ENCODE peak calls at places on chromosomes 3 and 15, in eight cellular contexts. N is coronary artery, Y is IMR-90, J is cardiac fibroblast, C is epithelial cell of esophagus, S is thoracic aorta, E is cardiac muscle cell, K is A549. R is an unnamed sample.

GRCh38 chr3:138898301-138898700 is 48.6 kb downstream of the FOXL2 start:
- DNase-seq in N (no peak), Y (peak), J (peak), C (no peak), S (no peak), E (peak), K (no peak), R (peak)

GRCh38 chr15:78679089-78679511 is 38.1 kb upstream of the CHRNB4 start:
- DNase-seq in N (peak), Y (no peak), J (no peak), C (no peak), S (no peak), E (no peak), K (no peak), R (no peak)

GRCh38 chr3:4416961-4417360 is 50.1 kb downstream of the SUMF1 start:
- DNase-seq in N (peak), Y (peak), J (peak), C (peak), S (peak), E (peak), K (peak), R (peak)

GRCh38 chr15:63605816-63606215 is 8.6 kb downstream of the FBXL22 start:
- DNase-seq in N (no peak), Y (no peak), J (no peak), C (no peak), S (no peak), E (no peak), K (no peak), R (no peak)

GRCh38 chr3:131705558-131706051 is 202.8 kb upstream of the MRPL3 start:
- DNase-seq in N (no peak), Y (no peak), J (no peak), C (peak), S (no peak), E (no peak), K (no peak), R (no peak)

GRCh38 chr15:24848050-24848449 is 106.7 kb upstream of the SNRPN start:
- DNase-seq in N (no peak), Y (peak), J (peak), C (peak), S (no peak), E (peak), K (peak), R (no peak)

GRCh38 chr15:84992157-84992940 is 10.7 kb downstream of the PDE8A start:
- DNase-seq in N (no peak), Y (peak), J (peak), C (peak), S (no peak), E (peak), K (peak), R (peak)

GRCh38 chr15:89760303-89761008 is 9.4 kb upstream of the MESP1 start:
- DNase-seq in N (no peak), Y (peak), J (peak), C (peak), S (no peak), E (peak), K (peak), R (no peak)

GRCh38 chr3:109597438-109597837 is 260.1 kb upstream of the DPPA4 start:
- DNase-seq in N (no peak), Y (no peak), J (no peak), C (no peak), S (no peak), E (no peak), K (no peak), R (no peak)

GRCh38 chr15:59177445-59177728 is 29.3 kb upstream of the LDHAL6B start:
- DNase-seq in N (no peak), Y (no peak), J (no peak), C (no peak), S (no peak), E (no peak), K (no peak), R (no peak)

GRCh38 chr15:59174846-59175831 is 31.5 kb upstream of the LDHAL6B start:
- DNase-seq in N (no peak), Y (peak), J (peak), C (peak), S (no peak), E (peak), K (peak), R (peak)

GRCh38 chr15:59174161-59174845 is 32.3 kb upstream of the LDHAL6B start:
- DNase-seq in N (no peak), Y (peak), J (no peak), C (no peak), S (no peak), E (no peak), K (no peak), R (no peak)

GRCh38 chr15:59178151-59178705 is 28.4 kb upstream of the LDHAL6B start:
- DNase-seq in N (no peak), Y (no peak), J (no peak), C (no peak), S (no peak), E (no peak), K (no peak), R (no peak)

GRCh38 chr15:59176653-59177444 is 29.8 kb upstream of the LDHAL6B start:
- DNase-seq in N (no peak), Y (no peak), J (no peak), C (no peak), S (no peak), E (no peak), K (no peak), R (no peak)
- H3K4me3 ChIP-seq in N (no peak), Y (no peak), J (no peak), C (no peak), S (no peak), E (no peak), K (no peak), R (no peak)

GRCh38 chr3:170809975-170810357 is 60.0 kb downstream of the RPL22L1 start:
- DNase-seq in N (no peak), Y (peak), J (peak), C (peak), S (no peak), E (peak), K (no peak), R (no peak)

GRCh38 chr3:170813261-170813660 is 56.7 kb downstream of the RPL22L1 start:
- DNase-seq in N (no peak), Y (no peak), J (no peak), C (no peak), S (no peak), E (no peak), K (no peak), R (no peak)

GRCh38 chr3:170811515-170811914 is 58.5 kb downstream of the RPL22L1 start:
- DNase-seq in N (no peak), Y (peak), J (peak), C (peak), S (no peak), E (peak), K (no peak), R (no peak)

GRCh38 chr3:170809021-170809974 is 60.7 kb downstream of the RPL22L1 start:
- DNase-seq in N (no peak), Y (peak), J (peak), C (peak), S (no peak), E (peak), K (peak), R (no peak)

DNA sequence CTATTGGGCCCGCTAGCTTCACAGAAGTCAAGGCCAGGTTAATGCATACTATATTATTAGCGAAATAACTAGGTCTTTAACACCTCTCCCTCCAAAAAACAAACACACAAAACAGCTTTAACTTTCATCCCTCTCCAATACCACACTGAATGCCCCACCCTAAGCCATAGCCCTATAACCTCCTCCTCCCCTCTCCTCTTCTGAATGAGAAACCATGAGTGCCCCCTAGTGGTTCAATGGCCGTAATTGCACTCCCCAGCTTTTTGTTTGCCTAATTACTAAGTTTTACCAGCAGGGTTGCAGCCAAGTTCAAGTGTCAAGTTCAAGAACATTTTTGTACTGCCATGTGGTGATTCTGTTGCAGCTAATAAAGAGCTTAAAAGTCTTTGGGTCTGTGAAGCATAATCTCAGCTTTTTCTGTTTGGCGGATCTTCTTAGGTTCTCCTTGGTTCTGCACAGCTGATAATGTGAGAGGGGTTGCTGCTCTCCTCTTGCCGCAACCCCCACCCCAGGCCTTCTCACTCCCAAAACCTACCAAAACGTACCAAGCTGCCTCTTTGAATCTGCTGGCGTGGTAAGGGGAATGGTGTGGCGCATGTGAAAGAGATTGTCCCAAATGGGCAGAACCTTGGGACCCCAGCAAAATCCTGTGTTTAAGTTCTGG is 57.9 kb downstream of the RPL22L1 start:
- DNase-seq in N (no peak), Y (peak), J (peak), C (peak), S (peak), E (peak), K (peak), R (peak)
- TF ChIP-seq CTCF in N (peak), Y (peak), J (peak), C (peak), S (peak), E (peak), K (peak), R (peak)

GRCh38 chr3:14401692-14402303 is 608 bp upstream of the SLC6A6 start:
- DNase-seq in N (no peak), Y (no peak), J (no peak), C (no peak), S (no peak), E (no peak), K (no peak), R (no peak)
- H3K4me3 ChIP-seq in N (peak), Y (no peak), J (peak), C (peak), S (peak), E (peak), K (peak), R (peak)

GRCh38 chr3:48415251-48415953 is 14.5 kb downstream of the PLXNB1 start:
- DNase-seq in N (no peak), Y (no peak), J (no peak), C (no peak), S (no peak), E (no peak), K (no peak), R (no peak)
- TF ChIP-seq CTCF in N (no peak), Y (no peak), J (no peak), C (no peak), S (no peak), E (no peak), K (no peak), R (peak)

GRCh38 chr3:14453841-14454630 is 51.6 kb downstream of the SLC6A6 start:
- DNase-seq in N (no peak), Y (no peak), J (no peak), C (no peak), S (no peak), E (no peak), K (no peak), R (no peak)

GRCh38 chr3:14452676-14453367 is 50.4 kb downstream of the SLC6A6 start:
- DNase-seq in N (peak), Y (peak), J (peak), C (peak), S (peak), E (peak), K (peak), R (peak)

GRCh38 chr3:14454644-14455310 is 52.4 kb downstream of the SLC6A6 start:
- DNase-seq in N (no peak), Y (no peak), J (no peak), C (no peak), S (no peak), E (no peak), K (no peak), R (no peak)

GRCh38 chr3:14451844-14452533 is 49.6 kb downstream of the SLC6A6 start:
- DNase-seq in N (no peak), Y (peak), J (peak), C (peak), S (no peak), E (peak), K (peak), R (no peak)

DNA sequence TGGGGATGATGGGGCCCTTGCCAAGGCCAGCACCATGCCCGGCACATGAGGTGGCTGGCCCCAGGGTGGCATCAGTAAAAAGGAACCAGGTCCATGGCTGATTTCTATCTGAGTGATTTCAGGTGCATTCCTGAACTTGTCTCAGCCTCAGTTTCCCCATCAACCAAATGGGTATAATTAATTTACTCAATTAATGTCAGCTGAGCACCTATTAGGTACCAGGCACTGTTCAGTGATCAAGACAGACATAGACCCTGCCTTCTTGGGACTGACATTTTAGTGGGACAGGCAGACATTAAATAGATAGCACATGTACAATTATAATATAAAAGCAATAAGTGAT is 50.9 kb downstream of the SLC6A6 start:
- DNase-seq in N (no peak), Y (no peak), J (no peak), C (no peak), S (no peak), E (no peak), K (no peak), R (no peak)
- H3K4me3 ChIP-seq in N (no peak), Y (no peak), J (no peak), C (no peak), S (no peak), E (no peak), K (peak), R (no peak)

DNA sequence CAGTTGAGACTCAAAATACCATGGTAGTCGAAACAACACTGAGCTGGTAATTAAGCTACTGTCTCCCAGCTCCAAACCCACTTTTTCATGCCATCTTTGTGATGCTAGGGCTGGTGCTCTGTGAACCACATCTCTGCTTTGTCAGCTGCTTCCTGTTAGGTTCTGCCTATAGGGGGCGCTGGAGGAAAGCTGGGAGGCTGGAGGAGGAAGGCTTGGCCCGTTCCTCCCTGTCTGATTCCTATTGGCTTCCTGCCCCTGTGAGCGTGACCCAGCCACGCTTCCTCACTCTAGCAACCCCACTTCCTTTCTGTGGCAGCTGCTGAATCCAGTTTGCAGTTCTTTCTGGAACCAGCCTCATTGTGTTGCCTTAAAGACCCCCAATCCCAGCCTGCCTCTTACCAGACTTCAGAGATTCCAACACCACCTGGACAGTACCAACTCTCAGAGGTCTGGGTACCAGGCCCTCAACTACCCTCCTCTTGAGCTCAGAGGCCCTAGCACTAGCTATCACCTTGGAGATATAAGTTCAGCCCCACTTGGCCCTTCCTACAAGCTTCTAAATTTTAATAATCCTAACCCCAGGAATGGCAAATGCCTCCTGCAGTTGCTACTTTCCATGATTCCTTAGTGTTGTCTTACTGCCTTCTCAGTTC is 120.9 kb downstream of the ERC2 start:
- DNase-seq in N (no peak), Y (no peak), J (peak), C (no peak), S (no peak), E (peak), K (no peak), R (no peak)
- TF ChIP-seq CTCF in N (no peak), Y (no peak), J (peak), C (peak), S (no peak), E (peak), K (peak), R (peak)

GRCh38 chr3:185151959-185152432 is 864 bp downstream of the C3orf70 start:
- DNase-seq in N (no peak), Y (peak), J (no peak), C (no peak), S (no peak), E (peak), K (no peak), R (no peak)

GRCh38 chr3:185152433-185153169 is at the start of gene C3orf70:
- DNase-seq in N (no peak), Y (peak), J (peak), C (peak), S (no peak), E (peak), K (peak), R (no peak)

GRCh38 chr3:185149591-185149990 is 3.3 kb downstream of the C3orf70 start:
- DNase-seq in N (no peak), Y (no peak), J (no peak), C (no peak), S (no peak), E (no peak), K (no peak), R (no peak)

GRCh38 chr3:185151101-185151958 is 1.5 kb downstream of the C3orf70 start:
- DNase-seq in N (no peak), Y (no peak), J (no peak), C (no peak), S (no peak), E (peak), K (no peak), R (no peak)

DNA sequence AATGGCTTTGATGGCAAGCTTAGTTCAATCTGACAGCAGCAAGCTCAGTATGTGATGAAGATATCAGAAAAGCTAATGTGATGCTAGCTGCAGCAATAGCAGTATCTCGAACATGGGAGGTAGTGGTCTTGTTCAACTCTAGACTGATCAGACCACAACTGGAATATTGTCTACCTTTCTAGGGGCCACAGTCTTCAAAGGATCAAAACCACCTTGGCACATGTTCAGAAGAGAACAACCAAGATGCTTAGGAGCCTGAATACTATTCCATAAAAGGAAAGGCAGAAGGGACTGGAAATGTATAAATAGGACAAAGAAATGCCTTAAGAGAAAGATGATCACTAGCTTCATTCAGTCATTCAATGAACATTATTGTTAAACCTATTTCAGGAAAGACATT is 2.3 kb downstream of the C3orf70 start:
- DNase-seq in N (no peak), Y (no peak), J (no peak), C (no peak), S (no peak), E (no peak), K (no peak), R (no peak)
- H3K4me3 ChIP-seq in N (peak), Y (no peak), J (no peak), C (no peak), S (peak), E (no peak), K (no peak), R (no peak)

GRCh38 chr3:153210116-153210515 is 48.1 kb downstream of the RAP2B start:
- DNase-seq in N (no peak), Y (peak), J (peak), C (peak), S (no peak), E (peak), K (no peak), R (no peak)
- TF ChIP-seq CTCF in N (no peak), Y (no peak), J (peak), C (peak), S (no peak), E (peak), K (no peak), R (no peak)

GRCh38 chr3:72889310-72890165 is 1.7 kb downstream of the GXYLT2 start:
- DNase-seq in N (no peak), Y (no peak), J (no peak), C (no peak), S (no peak), E (no peak), K (no peak), R (no peak)
- H3K4me3 ChIP-seq in N (peak), Y (peak), J (peak), C (no peak), S (peak), E (peak), K (no peak), R (peak)

GRCh38 chr15:52134502-52135144 is 22.0 kb upstream of the BCL2L10 start:
- DNase-seq in N (no peak), Y (no peak), J (no peak), C (no peak), S (no peak), E (no peak), K (no peak), R (no peak)
- TF ChIP-seq CTCF in N (no peak), Y (no peak), J (no peak), C (no peak), S (no peak), E (no peak), K (no peak), R (no peak)

R was measured in retinal pigment epithelial cell.